ENCODE peak calls at places on chromosomes 4 and X, in nine cellular contexts. H is PC-3, I is HCT116, C is GM23248, M is OCI-LY7, G is hepatocyte, O is SK-N-SH, U is neural progenitor cell, X is MM.1S. N is an unnamed sample.

GRCh38 chr4:147773261-147774184 is 41.6 kb downstream of the ARHGAP10 start:
- DNase-seq in X (no peak), C (peak), H (peak), I (no peak), U (no peak), G (no peak), M (no peak), O (no peak), N (no peak)

GRCh38 chr4:173420324-173420752 is 21.4 kb upstream of the SCRG1 start:
- DNase-seq in O (peak), C (peak), G (no peak), H (peak), M (peak), U (no peak), X (peak), I (peak), N (peak)

GRCh38 chrX:115561605-115562491 is 874 bp downstream of the PLS3 start:
- DNase-seq in O (peak), G (peak), M (no peak), U (peak), C (peak), I (no peak), H (peak), X (no peak), N (peak)

GRCh38 chrX:45758738-45759397 is 558.2 kb upstream of the DIPK2B start:
- DNase-seq in X (peak), I (no peak), M (no peak), H (peak), O (no peak), U (no peak), G (no peak), C (peak), N (no peak)

GRCh38 chr4:103372002-103372558 is 173.9 kb upstream of the CENPE start:
- DNase-seq in U (no peak), I (no peak), G (no peak), H (peak), C (peak), M (no peak), X (no peak), O (no peak), N (no peak)

GRCh38 chr4:22515145-22515887 is 550 bp downstream of the ADGRA3 start:
- DNase-seq in G (peak), M (no peak), O (peak), C (peak), X (peak), H (peak), I (no peak), U (peak), N (peak)

GRCh38 chrX:139930923-139931645 is 1.8 kb downstream of the ATP11C start:
- DNase-seq in O (peak), C (peak), U (peak), M (peak), H (peak), G (peak), I (no peak), X (peak), N (peak)

GRCh38 chr4:36844448-36844847 is 400.1 kb upstream of the NWD2 start:
- DNase-seq in U (no peak), H (no peak), M (no peak), X (no peak), I (no peak), O (no peak), G (no peak), C (no peak), N (no peak)

GRCh38 chr4:44632733-44633132 is 18.7 kb downstream of the YIPF7 start:
- DNase-seq in C (no peak), M (no peak), U (no peak), O (no peak), X (no peak), G (no peak), I (no peak), H (no peak), N (no peak)

GRCh38 chr4:21947768-21948346 is 715 bp downstream of the KCNIP4 start:
- DNase-seq in C (peak), M (no peak), X (no peak), U (no peak), I (no peak), O (no peak), H (no peak), G (no peak), N (no peak)

GRCh38 chr4:75011131-75011795 is 78.3 kb downstream of the PARM1 start:
- DNase-seq in M (no peak), O (no peak), H (peak), U (no peak), G (no peak), C (no peak), I (no peak), X (no peak), N (no peak)

GRCh38 chr4:121253961-121254360 is 89.8 kb upstream of the TNIP3 start:
- DNase-seq in G (no peak), O (no peak), M (no peak), C (no peak), H (no peak), X (no peak), I (no peak), U (no peak), N (no peak)

GRCh38 chr4:29805245-29805644 is 914.9 kb upstream of the PCDH7 start:
- DNase-seq in U (peak), M (no peak), C (no peak), X (no peak), H (peak), I (peak), G (peak), O (no peak), N (peak)

GRCh38 chr4:153467154-153467896 is 1.2 kb downstream of the TMEM131L start:
- DNase-seq in X (peak), U (peak), C (peak), M (peak), H (peak), O (peak), G (peak), I (peak), N (peak)

GRCh38 chr4:81032805-81033684 is 2.5 kb downstream of the BMP3 start:
- DNase-seq in X (no peak), U (peak), H (peak), O (no peak), M (peak), C (no peak), G (no peak), I (no peak), N (no peak)
- TF ChIP-seq EZH2phosphoT487 in X (no peak), U (no peak), H (no peak), O (no peak), M (no peak), C (no peak), G (no peak), I (no peak), N (no peak)

DNA sequence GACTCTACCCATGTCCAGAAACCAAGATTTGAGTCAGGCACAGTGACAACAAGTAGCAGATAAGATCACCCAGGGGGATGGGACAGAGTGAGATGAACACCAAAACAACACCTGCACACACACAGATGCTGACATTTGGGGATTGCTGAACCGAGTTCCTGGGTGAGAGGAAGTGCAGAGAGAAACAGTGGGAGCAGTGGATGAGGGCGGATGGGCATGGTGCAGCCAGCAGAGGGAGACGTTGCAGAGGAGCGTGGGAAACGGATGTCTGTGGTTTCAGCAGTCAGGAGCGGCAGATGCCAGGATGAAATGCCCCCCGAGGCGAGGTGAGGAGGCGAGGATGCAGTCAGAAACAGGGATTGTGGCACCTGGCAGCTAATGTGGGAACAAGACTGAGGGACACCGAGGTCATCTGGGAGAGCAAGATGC is 78.6 kb upstream of the STS start:
- DNase-seq in C (peak), I (no peak), H (no peak), O (peak), G (no peak), U (peak), X (no peak), M (peak), N (peak)
- TF ChIP-seq EZH2phosphoT487 in C (no peak), I (no peak), H (no peak), O (no peak), G (no peak), U (no peak), X (no peak), M (no peak), N (no peak)

DNA sequence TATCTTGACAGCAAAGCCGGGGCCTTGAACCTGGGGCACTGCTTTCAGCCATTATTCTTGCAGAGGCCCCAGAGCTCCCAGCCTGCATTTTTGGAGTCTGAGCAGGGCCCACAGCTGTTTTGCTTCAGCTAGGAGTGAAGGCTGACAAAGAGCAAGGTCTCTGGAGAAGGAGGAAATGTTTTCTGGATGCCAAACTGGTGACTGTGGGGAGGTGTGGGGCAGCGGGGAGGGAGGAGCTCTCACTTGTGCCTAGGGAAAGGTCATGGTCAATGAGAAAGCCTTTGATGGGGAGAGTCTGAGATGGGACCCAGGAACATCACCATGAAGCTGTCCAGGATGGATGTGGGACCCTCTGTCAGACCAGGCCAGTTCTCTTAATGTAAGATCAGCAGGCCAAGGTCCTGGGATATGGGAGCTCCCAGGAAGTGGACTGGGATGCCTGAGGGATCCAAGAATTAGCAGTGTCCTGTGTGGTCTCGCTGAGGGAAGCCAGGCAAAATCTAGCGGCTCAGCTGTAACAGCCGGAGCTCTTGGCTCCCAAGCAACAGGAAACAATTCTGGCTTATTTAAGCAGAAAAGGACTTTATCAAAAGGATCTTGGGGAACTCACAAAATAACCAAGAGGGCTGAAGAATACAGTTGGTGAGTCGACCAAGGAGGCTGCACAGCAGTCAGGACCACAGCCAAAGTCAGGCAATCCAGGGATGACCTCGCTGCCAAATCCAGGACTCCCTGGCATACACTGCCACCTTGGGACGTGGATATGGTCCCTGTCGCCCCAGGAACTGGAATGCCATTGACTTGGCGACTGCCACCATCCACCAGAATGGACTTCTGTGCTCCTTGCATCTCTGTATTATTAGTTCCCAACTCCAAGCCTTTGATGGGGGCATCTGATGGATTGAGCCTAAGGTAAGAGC is 165.1 kb upstream of the BCOR start:
- DNase-seq in M (no peak), I (peak), H (peak), C (peak), U (no peak), G (peak), X (no peak), O (no peak), N (no peak)
- TF ChIP-seq EZH2phosphoT487 in M (no peak), I (no peak), H (no peak), C (no peak), U (no peak), G (no peak), X (no peak), O (no peak), N (no peak)

GRCh38 chrX:3526749-3527148 is 180.3 kb upstream of the MXRA5 start:
- DNase-seq in U (no peak), M (no peak), O (no peak), I (no peak), H (no peak), C (peak), G (no peak), X (no peak), N (no peak)
- TF ChIP-seq EZH2phosphoT487 in U (no peak), M (no peak), O (no peak), I (no peak), H (no peak), C (no peak), G (no peak), X (no peak), N (no peak)

DNA sequence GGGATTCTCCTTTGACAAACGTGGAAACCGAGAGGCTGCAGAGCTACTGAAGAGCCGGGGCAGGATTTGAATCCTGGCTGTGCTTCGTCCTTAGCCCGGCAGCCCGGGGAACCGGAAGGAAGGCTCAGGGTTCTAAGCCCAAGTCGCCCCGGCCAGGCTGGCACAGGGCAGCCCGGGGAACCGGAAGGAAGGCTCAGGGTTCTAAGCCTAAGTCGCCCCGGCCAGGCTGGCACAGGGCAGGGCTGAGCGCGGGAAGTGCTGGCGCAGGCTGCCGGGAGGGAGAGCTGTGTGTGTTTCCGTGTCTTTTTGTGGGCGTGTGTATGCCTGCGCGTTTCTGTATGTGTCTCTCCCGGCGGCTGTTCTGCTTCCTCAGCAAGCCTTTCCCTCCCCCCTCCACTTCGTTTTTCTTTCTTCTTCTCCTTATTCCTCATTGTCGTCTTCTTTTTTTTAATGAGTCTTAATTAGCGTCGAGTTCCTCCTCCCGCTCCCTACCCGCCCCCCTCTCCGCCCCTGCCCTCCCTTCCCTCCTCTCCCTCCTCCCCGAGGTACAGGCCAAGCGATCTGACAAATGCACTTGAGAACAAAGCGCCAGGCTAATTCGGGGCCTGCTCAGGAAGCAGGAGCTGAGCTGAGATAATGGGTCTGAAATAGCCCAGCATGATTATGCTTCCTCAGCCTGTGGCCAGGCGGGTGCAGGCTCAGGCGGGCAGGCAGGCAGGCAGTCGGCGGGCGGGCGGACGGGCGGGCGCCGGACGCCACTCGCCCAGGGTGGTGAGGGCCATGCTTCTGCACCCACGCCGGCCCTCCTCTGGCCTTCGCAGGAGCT is 65.9 kb downstream of the EFNB1 start:
- DNase-seq in M (no peak), U (peak), O (peak), G (peak), I (no peak), X (no peak), H (peak), C (peak), N (peak)
- TF ChIP-seq EZH2phosphoT487 in M (no peak), U (no peak), O (no peak), G (no peak), I (no peak), X (no peak), H (no peak), C (no peak), N (no peak)

DNA sequence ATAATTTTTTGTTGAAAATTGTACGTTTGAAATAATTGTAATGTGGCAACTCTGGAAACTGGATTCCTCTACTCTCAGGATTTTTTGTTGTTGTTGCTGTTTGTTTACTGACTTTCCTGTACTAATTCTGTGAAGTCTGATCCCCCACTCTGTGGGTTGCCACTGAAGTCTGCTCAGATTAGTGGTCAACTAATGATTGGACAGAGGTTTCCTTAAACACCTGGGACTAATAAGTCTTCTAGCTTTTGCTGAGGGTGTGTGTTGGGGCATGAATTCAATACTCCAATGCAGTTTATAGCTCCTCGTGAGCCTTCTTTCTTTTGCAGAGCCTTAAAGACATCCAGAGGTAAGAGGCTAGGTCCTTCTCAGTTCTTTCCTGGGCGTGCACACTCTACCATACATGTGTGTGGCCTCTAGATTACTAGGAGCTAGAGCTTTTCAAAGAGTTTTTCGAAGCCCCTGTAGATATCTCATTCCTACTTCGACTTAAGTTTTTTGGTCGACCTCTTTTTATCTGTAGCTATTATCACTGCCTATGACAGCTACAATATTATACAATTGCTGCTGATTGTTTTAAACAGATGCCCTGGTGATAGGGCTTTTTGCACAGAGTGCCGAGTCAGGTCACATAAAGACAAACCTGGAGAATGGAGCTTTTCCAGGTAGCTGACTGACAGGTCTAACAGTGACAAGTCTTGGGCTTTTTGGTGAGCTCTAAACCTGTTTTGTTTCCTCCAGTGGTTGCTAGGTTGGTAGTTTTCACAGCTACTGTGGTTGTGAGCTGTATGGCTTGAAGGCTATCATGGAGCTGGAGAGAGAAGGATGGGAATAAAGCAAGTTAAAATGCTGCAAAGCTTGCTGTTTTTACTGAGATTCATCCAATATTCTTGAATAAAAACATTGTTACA is 34.0 kb downstream of the BMP2K start:
- DNase-seq in X (no peak), M (no peak), C (no peak), H (no peak), G (peak), O (no peak), I (no peak), U (no peak), N (peak)
- TF ChIP-seq EZH2phosphoT487 in X (no peak), M (no peak), C (no peak), H (no peak), G (no peak), O (no peak), I (no peak), U (no peak), N (no peak)

GRCh38 chr4:73698217-73698616 is 42.2 kb upstream of the CXCL8 start:
- DNase-seq in I (no peak), G (no peak), O (no peak), C (peak), M (no peak), H (peak), X (no peak), U (peak), N (no peak)
- TF ChIP-seq EZH2phosphoT487 in I (no peak), G (no peak), O (no peak), C (no peak), M (no peak), H (no peak), X (no peak), U (no peak), N (no peak)

GRCh38 chr4:170336238-170336775 is 246.6 kb upstream of the AADAT start:
- DNase-seq in X (no peak), I (no peak), H (no peak), C (no peak), G (no peak), M (no peak), O (no peak), U (no peak), N (no peak)

DNA sequence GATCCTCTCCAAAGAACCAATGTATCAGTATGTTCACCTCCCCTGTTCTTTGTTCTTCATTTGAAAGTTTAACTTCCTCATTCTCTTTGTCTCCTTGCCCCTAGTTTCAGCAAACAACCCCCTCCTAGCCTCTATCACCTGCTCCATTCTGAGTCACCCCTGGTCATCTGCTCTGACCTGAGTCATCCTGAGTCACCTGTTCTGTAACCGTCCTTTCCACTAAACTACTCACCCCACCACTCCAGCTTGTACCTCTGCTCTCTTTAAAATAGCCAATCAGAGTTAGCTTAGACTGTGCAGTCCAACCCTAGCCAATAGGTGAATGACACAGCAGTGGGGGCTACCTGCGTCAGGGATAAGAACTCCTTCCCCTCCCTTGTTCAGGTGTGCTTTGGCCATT is 249.8 kb upstream of the AADAT start:
- DNase-seq in C (no peak), U (no peak), O (no peak), G (peak), X (no peak), I (peak), M (no peak), H (peak), N (no peak)
- TF ChIP-seq EZH2phosphoT487 in C (no peak), U (no peak), O (no peak), G (no peak), X (no peak), I (no peak), M (no peak), H (no peak), N (no peak)

GRCh38 chrX:116872931-116873330 is 410.2 kb upstream of the CT83 start:
- DNase-seq in H (no peak), G (no peak), M (no peak), C (peak), O (no peak), U (no peak), X (no peak), I (no peak), N (no peak)
- TF ChIP-seq EZH2phosphoT487 in H (no peak), G (no peak), M (no peak), C (no peak), O (no peak), U (no peak), X (no peak), I (no peak), N (no peak)

DNA sequence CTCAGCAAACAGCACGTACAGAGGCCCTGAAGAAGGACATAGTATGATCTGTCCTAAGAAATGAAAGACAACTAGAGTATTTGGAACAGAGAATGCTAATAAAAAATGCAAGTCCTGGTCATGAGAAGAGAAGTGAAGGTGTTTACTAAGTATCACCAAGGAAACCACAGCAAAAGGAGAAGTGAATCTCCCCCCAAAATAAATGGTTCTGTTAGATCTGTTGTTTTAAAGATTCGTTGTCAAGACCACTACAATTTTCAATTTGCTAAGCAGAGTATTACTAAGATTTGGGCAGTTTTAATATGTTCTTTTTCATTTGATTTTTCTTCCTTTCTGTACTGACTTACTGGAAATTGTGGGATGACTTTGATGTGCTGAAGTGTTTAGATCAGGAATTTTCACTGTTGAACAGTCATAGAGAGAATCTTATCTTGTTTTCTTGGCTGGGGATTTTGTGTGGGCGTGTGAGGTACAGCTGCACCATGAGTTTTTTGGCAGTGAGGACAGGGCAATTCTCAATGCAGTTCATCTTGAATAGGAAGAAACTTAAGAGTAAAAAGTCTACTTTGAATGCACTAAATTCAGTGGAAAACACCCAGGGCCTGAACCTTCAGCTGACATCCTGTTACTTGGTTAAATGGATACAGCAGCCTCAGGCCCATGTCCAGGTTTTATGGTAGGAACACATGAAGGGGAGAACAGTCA is 132.2 kb downstream of the STIM2 start:
- DNase-seq in U (no peak), I (no peak), C (peak), H (no peak), M (peak), X (no peak), G (peak), O (no peak), N (no peak)
- TF ChIP-seq EZH2phosphoT487 in U (no peak), I (no peak), C (no peak), H (no peak), M (no peak), X (no peak), G (no peak), O (no peak), N (no peak)

N was measured in GM23338.